ENCODE peak calls at places on chromosomes 3 and 15, in eight cellular contexts. X is psoas muscle; R is fibroblast of lung; K is CD8-positive, alpha-beta memory T cell; W is lower lobe of right lung; D is left ventricle myocardium inferior; F is heart left ventricle; J is neural progenitor cell. M is an unnamed sample. For H3K27me3 and H3K4me1, the result is how much of the 10 kb centered on the place peaks cover.

GRCh38 chr3:98986073-98986472 is 84.6 kb upstream of the DCBLD2 start:
- DNase-seq in X (no peak), R (peak), K (no peak), W (no peak), D (no peak), F (peak), J (peak), M (peak)

GRCh38 chr3:14422016-14422963 is 19.9 kb downstream of the SLC6A6 start:
- DNase-seq in X (no peak), R (no peak), K (no peak), W (no peak), D (no peak), F (no peak), J (no peak), M (no peak)

GRCh38 chr3:112888388-112889085 is 41.9 kb upstream of the CD200R1L start:
- DNase-seq in X (no peak), R (peak), K (no peak), W (no peak), D (no peak), F (no peak), J (no peak), M (no peak)

GRCh38 chr3:142964150-142964498 is 650 bp upstream of the PAQR9 start:
- DNase-seq in X (no peak), R (peak), K (no peak), W (no peak), D (no peak), F (peak), J (peak), M (no peak)

GRCh38 chr15:61130945-61131597 is 98.0 kb downstream of the RORA start:
- DNase-seq in X (no peak), R (no peak), K (no peak), W (no peak), D (no peak), F (no peak), J (no peak), M (no peak)

GRCh38 chr3:15052335-15053242 is 12.5 kb downstream of the MRPS25 start:
- DNase-seq in X (no peak), R (no peak), K (no peak), W (no peak), D (no peak), F (no peak), J (peak), M (no peak)

GRCh38 chr3:60754617-60755016 is 496.6 kb downstream of the FHIT start:
- DNase-seq in X (no peak), R (peak), K (no peak), W (no peak), D (no peak), F (no peak), J (no peak), M (no peak)

GRCh38 chr15:85649372-85649771 is 145.4 kb downstream of the KLHL25 start:
- DNase-seq in X (no peak), R (peak), K (no peak), W (no peak), D (no peak), F (no peak), J (no peak), M (peak)

GRCh38 chr15:69823223-69823907 is 274.4 kb downstream of the TLE3 start:
- DNase-seq in X (no peak), R (peak), K (no peak), W (no peak), D (no peak), F (no peak), J (no peak), M (no peak)

GRCh38 chr3:186109897-186110803 is 1.3 kb upstream of the ETV5 start:
- DNase-seq in X (peak), R (peak), K (no peak), W (peak), D (no peak), F (no peak), J (peak), M (peak)

GRCh38 chr3:58998476-58999117 is 51.2 kb downstream of the CFAP20DC start:
- DNase-seq in X (no peak), R (peak), K (no peak), W (no peak), D (no peak), F (no peak), J (no peak), M (peak)

GRCh38 chr3:58526124-58526957 is 10.6 kb downstream of the ACOX2 start:
- DNase-seq in X (no peak), R (peak), K (no peak), W (no peak), D (no peak), F (no peak), J (no peak), M (peak)

GRCh38 chr3:69161587-69162196 is 39.3 kb upstream of the LMOD3 start:
- DNase-seq in X (no peak), R (peak), K (peak), W (no peak), D (no peak), F (no peak), J (peak), M (peak)

GRCh38 chr15:98548172-98548971 is 100.0 kb upstream of the IGF1R start:
- DNase-seq in X (peak), R (peak), K (no peak), W (peak), D (peak), F (peak), J (peak), M (peak)

DNA sequence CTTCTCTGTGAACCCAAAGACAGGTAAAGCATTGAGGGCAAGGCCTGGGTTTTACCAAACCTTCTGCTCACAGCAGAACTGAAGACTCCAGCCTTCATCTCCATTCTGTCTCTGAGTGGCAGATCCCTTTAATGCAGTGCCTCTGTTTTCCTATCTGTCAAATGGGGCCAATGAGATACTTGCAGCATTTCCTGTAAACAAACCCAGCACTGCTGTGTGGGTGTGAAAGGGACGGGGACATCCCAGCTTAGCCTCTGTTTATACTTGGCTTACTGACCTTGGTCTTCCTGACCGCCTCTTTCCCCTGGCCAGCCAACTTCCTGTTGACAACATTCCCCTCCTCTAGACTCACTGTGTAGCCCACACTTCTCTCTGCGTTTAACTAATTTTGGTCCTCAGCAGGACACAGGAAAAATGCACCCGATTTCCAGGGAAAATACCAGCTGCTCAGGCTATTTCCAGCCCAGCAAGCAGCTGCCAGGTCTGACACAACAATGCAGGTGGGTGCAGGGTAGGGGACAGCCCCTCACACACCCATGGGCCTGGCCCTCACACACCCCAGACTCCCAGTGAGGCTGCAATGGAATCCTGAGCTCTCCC is 105.9 kb upstream of the HERC1 start:
- DNase-seq in X (peak), R (peak), K (peak), W (no peak), D (peak), F (peak), J (no peak), M (no peak)
- H3K27me3 ChIP-seq in X (under half), R (under half), K (under half), W (under half), D (under half), F (under half), J (under half), M (under half)

GRCh38 chr3:160870327-160870726 is 114.3 kb downstream of the PPM1L start:
- DNase-seq in X (no peak), R (no peak), K (no peak), W (no peak), D (no peak), F (no peak), J (peak), M (no peak)
- H3K4me3 ChIP-seq in X (peak), R (no peak), K (no peak), W (no peak), D (peak), F (peak), J (no peak), M (no peak)

GRCh38 chr3:11588755-11589154 is 55.0 kb downstream of the VGLL4 start:
- DNase-seq in X (no peak), R (no peak), K (no peak), W (no peak), D (no peak), F (no peak), J (no peak), M (no peak)

GRCh38 chr3:11589706-11590105 is 54.0 kb downstream of the VGLL4 start:
- DNase-seq in X (no peak), R (no peak), K (no peak), W (no peak), D (no peak), F (no peak), J (no peak), M (no peak)

GRCh38 chr3:11591006-11591360 is 52.7 kb downstream of the VGLL4 start:
- DNase-seq in X (no peak), R (peak), K (no peak), W (no peak), D (no peak), F (no peak), J (no peak), M (no peak)

GRCh38 chr3:11587766-11588165 is 55.9 kb downstream of the VGLL4 start:
- DNase-seq in X (no peak), R (no peak), K (no peak), W (no peak), D (no peak), F (no peak), J (no peak), M (no peak)

GRCh38 chr3:11588338-11588737 is 55.4 kb downstream of the VGLL4 start:
- DNase-seq in X (no peak), R (no peak), K (no peak), W (no peak), D (no peak), F (no peak), J (no peak), M (no peak)
- H3K4me1 ChIP-seq in X (half or more), R (under half), K (under half), W (half or more), D (half or more), F (half or more), J (half or more), M (half or more)

GRCh38 chr3:170622369-170623159 is 36.7 kb upstream of the SLC7A14 start:
- DNase-seq in X (peak), R (peak), K (no peak), W (no peak), D (peak), F (peak), J (no peak), M (peak)
- H3K27me3 ChIP-seq in X (under half), R (under half), K (under half), W (under half), D (under half), F (under half), J (under half), M (under half)

GRCh38 chr3:149375164-149375823 is 2.2 kb downstream of the TM4SF1 start:
- DNase-seq in X (no peak), R (peak), K (no peak), W (no peak), D (no peak), F (no peak), J (no peak), M (no peak)

GRCh38 chr3:149375824-149376196 is 1.6 kb downstream of the TM4SF1 start:
- DNase-seq in X (no peak), R (no peak), K (no peak), W (no peak), D (no peak), F (no peak), J (no peak), M (no peak)

GRCh38 chr3:149376728-149377407 is 581 bp downstream of the TM4SF1 start:
- DNase-seq in X (no peak), R (peak), K (no peak), W (no peak), D (no peak), F (no peak), J (no peak), M (no peak)

GRCh38 chr3:149373235-149374125 is 4.0 kb downstream of the TM4SF1 start:
- DNase-seq in X (no peak), R (peak), K (no peak), W (no peak), D (no peak), F (no peak), J (no peak), M (no peak)

GRCh38 chr3:149374391-149374790 is 3.1 kb downstream of the TM4SF1 start:
- DNase-seq in X (no peak), R (no peak), K (no peak), W (no peak), D (no peak), F (no peak), J (no peak), M (no peak)
- H3K4me3 ChIP-seq in X (peak), R (no peak), K (no peak), W (peak), D (peak), F (peak), J (no peak), M (no peak)

GRCh38 chr3:170726976-170727661 is 141.2 kb upstream of the SLC7A14 start:
- DNase-seq in X (no peak), R (peak), K (no peak), W (no peak), D (no peak), F (no peak), J (no peak), M (no peak)
- H3K4me1 ChIP-seq in X (under half), R (under half), K (under half), W (under half), D (under half), F (under half), J (under half), M (under half)

DNA sequence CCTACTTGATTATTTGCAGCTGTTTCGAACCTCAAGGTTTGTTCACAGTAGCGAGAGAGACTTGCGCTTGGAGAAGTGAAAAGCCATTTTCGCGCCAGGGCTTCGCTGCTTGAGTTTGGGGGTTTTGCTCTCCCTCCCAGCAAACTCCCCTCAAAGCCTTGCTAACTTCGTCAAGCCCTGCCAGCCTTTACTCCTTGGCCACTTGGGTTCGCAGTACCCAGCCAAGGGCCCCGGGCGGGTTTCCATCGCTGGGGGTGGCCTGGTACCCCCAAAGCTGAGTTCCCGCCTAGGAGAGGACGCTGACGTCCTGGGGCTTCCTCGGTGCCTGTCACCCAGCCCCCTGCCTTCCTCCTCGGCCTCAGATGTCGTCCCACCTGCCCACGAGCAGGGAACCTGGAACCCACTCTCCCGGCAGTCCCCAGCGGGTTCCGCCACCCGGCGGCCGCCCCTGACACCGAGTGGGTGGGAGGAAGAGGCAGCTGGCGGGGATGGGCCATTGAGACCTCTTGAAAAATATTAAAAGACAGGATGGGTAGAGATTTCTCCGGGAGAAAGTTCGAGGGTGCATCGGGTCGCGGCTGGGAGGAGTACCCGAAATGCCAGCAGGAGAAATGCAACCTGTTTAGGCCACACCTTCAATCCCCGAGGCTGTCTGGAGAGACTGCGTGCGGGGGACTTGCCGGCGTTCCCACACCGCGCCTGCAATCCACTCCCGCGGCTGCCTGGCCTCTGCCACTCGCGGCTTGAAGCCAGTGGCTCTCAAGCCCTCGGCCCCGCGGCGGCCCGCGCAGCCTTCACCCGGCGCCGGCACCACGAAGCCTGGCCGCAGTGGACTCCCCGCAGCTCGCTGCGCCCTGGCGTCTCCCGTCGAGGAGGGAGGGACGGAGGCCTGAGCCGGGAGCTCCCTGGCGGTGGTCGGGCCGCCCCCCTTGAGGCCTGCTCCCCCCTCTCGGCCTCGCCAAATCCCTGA is 8.8 kb upstream of the NR2F2 start:
- DNase-seq in X (peak), R (peak), K (no peak), W (peak), D (no peak), F (peak), J (peak), M (peak)
- H3K27me3 ChIP-seq in X (half or more), R (under half), K (under half), W (under half), D (half or more), F (half or more), J (under half), M (under half)

DNA sequence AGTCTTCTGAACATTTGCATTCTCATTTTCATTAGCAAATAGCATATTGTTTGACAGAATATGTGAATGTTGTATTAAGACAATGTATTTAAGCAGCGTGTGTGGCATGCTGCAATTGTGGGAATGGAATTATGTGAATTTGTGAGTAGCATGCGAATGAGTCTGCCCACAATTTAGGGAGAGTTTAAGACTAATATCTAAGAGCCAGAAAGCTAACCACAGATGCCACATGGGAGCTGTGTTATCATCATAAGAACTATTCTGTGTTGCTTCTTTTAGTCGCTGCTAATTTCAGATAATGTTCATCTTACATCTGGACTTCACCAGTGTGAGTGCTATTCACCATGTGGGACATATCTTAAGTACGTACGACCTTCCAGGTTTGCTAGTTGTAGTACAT is 494.5 kb downstream of the RBMS3 start:
- DNase-seq in X (no peak), R (peak), K (no peak), W (no peak), D (no peak), F (no peak), J (no peak), M (no peak)
- H3K4me3 ChIP-seq in X (no peak), R (no peak), K (no peak), W (no peak), D (no peak), F (no peak), J (no peak), M (no peak)

DNA sequence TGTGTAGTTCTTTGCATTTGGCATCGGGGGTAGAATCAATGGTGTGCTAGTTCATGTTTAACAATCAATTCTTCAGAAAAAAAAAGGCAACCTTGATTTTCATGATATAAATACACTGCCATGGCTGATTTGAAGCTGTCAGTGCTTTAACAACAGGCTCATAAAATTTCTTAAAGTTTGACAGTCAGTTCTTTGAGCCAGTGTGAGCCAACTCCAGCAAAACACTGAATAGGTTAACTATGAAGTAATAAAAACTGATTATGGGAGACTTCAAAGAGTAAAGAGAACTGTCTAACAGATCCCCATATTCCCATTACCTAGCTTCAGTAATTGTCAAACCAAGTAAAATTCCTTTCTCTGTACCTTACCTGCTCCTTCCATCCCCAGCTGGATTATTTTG is 241.7 kb upstream of the SUCLG2 start:
- DNase-seq in X (no peak), R (no peak), K (no peak), W (no peak), D (no peak), F (no peak), J (no peak), M (no peak)
- H3K4me1 ChIP-seq in X (under half), R (under half), K (under half), W (under half), D (under half), F (under half), J (under half), M (under half)

DNA sequence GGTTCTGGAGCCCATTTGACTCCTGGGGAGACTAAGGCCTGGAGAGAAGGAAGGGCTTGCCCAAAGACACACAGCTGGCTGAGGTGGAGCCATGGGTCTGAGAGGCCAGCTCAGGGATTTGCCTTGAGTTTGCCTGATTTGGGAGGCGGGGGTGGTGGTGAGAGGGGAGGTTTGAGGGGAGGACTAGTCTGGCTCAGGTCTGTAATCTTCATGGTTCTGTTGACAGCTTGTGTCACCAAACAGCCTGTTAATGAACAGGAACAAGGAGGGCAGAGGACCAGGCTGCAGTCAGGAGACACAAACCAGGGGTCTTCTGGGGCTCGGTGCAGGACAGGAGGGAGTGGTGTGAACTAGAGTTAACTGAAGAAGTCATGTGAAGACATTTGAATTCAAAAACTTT is 3.6 kb downstream of the TRH start:
- DNase-seq in X (no peak), R (no peak), K (no peak), W (no peak), D (no peak), F (no peak), J (no peak), M (no peak)
- H3K27me3 ChIP-seq in X (half or more), R (under half), K (under half), W (under half), D (half or more), F (half or more), J (half or more), M (half or more)

M was measured in A673.